ENCODE peak calls at places on chromosomes 1 and 21, in seven cellular contexts. One of them, this sample, is unnamed.

GRCh38 chr1:206855863-206856262 is 9.6 kb upstream of the IL20 start:
- DNase-seq in astrocyte of the spinal cord: no peak
- DNase-seq in esophagus squamous epithelium: no peak
- DNase-seq in cardiac fibroblast: no peak
- DNase-seq in AG04450: no peak
- DNase-seq in Peyer's patch: no peak
- DNase-seq in fibroblast of lung: no peak
- DNase-seq in this sample: no peak

GRCh38 chr1:110239491-110240430 is 29.6 kb downstream of the KCNC4 start:
- DNase-seq in fibroblast of lung: no peak
- DNase-seq in cardiac fibroblast: peak
- DNase-seq in esophagus squamous epithelium: no peak
- DNase-seq in astrocyte of the spinal cord: no peak
- DNase-seq in Peyer's patch: no peak
- DNase-seq in AG04450: no peak
- DNase-seq in this sample: peak

GRCh38 chr1:20063861-20064292 is 6.1 kb upstream of the PLA2G5 start:
- DNase-seq in AG04450: peak
- DNase-seq in fibroblast of lung: peak
- DNase-seq in Peyer's patch: no peak
- DNase-seq in cardiac fibroblast: peak
- DNase-seq in esophagus squamous epithelium: no peak
- DNase-seq in astrocyte of the spinal cord: peak
- DNase-seq in this sample: peak

GRCh38 chr1:218591966-218592365 is 246.8 kb downstream of the TGFB2 start:
- DNase-seq in Peyer's patch: no peak
- DNase-seq in AG04450: no peak
- DNase-seq in astrocyte of the spinal cord: no peak
- DNase-seq in fibroblast of lung: no peak
- DNase-seq in cardiac fibroblast: no peak
- DNase-seq in esophagus squamous epithelium: no peak
- DNase-seq in this sample: no peak

GRCh38 chr1:176243746-176244145 is 36.7 kb upstream of the COP1 start:
- DNase-seq in fibroblast of lung: peak
- DNase-seq in astrocyte of the spinal cord: no peak
- DNase-seq in AG04450: no peak
- DNase-seq in cardiac fibroblast: peak
- DNase-seq in Peyer's patch: no peak
- DNase-seq in esophagus squamous epithelium: no peak
- DNase-seq in this sample: peak

GRCh38 chr21:17051054-17051453 is 461.8 kb upstream of the CXADR start:
- DNase-seq in AG04450: no peak
- DNase-seq in astrocyte of the spinal cord: no peak
- DNase-seq in cardiac fibroblast: no peak
- DNase-seq in esophagus squamous epithelium: no peak
- DNase-seq in Peyer's patch: no peak
- DNase-seq in fibroblast of lung: no peak
- DNase-seq in this sample: no peak

GRCh38 chr1:95042286-95042685 is 30.5 kb downstream of the ALG14 start:
- DNase-seq in astrocyte of the spinal cord: no peak
- DNase-seq in cardiac fibroblast: no peak
- DNase-seq in esophagus squamous epithelium: no peak
- DNase-seq in AG04450: no peak
- DNase-seq in fibroblast of lung: peak
- DNase-seq in Peyer's patch: no peak
- DNase-seq in this sample: peak

GRCh38 chr1:170623171-170623570 is 40.8 kb upstream of the PRRX1 start:
- DNase-seq in esophagus squamous epithelium: no peak
- DNase-seq in cardiac fibroblast: peak
- DNase-seq in fibroblast of lung: peak
- DNase-seq in Peyer's patch: no peak
- DNase-seq in astrocyte of the spinal cord: peak
- DNase-seq in AG04450: peak
- DNase-seq in this sample: peak

GRCh38 chr21:43362928-43363314 is 64.0 kb downstream of the SIK1 start:
- DNase-seq in AG04450: no peak
- DNase-seq in Peyer's patch: no peak
- DNase-seq in astrocyte of the spinal cord: peak
- DNase-seq in cardiac fibroblast: no peak
- DNase-seq in fibroblast of lung: no peak
- DNase-seq in esophagus squamous epithelium: no peak
- DNase-seq in this sample: no peak

GRCh38 chr21:34545079-34545884 is 33.3 kb upstream of the KCNE1 start:
- DNase-seq in fibroblast of lung: peak
- DNase-seq in astrocyte of the spinal cord: peak
- DNase-seq in esophagus squamous epithelium: no peak
- DNase-seq in AG04450: no peak
- DNase-seq in cardiac fibroblast: peak
- DNase-seq in Peyer's patch: no peak
- DNase-seq in this sample: peak

GRCh38 chr1:168726311-168726710 is 2.7 kb downstream of the DPT start:
- DNase-seq in Peyer's patch: no peak
- DNase-seq in fibroblast of lung: no peak
- DNase-seq in astrocyte of the spinal cord: no peak
- DNase-seq in AG04450: no peak
- DNase-seq in cardiac fibroblast: no peak
- DNase-seq in esophagus squamous epithelium: no peak
- DNase-seq in this sample: no peak

GRCh38 chr1:1928231-1929101 is 9.4 kb upstream of the TMEM52 start:
- DNase-seq in Peyer's patch: no peak
- DNase-seq in AG04450: no peak
- DNase-seq in esophagus squamous epithelium: no peak
- DNase-seq in astrocyte of the spinal cord: no peak
- DNase-seq in cardiac fibroblast: no peak
- DNase-seq in fibroblast of lung: no peak
- DNase-seq in this sample: no peak

GRCh38 chr1:7930547-7931445 is 9.8 kb downstream of the TNFRSF9 start:
- DNase-seq in astrocyte of the spinal cord: no peak
- DNase-seq in fibroblast of lung: no peak
- DNase-seq in esophagus squamous epithelium: no peak
- DNase-seq in cardiac fibroblast: no peak
- DNase-seq in Peyer's patch: no peak
- DNase-seq in AG04450: no peak
- DNase-seq in this sample: no peak

GRCh38 chr1:49765034-49765433 is 258.7 kb downstream of the AGBL4 start:
- DNase-seq in Peyer's patch: no peak
- DNase-seq in esophagus squamous epithelium: no peak
- DNase-seq in AG04450: no peak
- DNase-seq in fibroblast of lung: no peak
- DNase-seq in astrocyte of the spinal cord: no peak
- DNase-seq in cardiac fibroblast: no peak
- DNase-seq in this sample: no peak

GRCh38 chr1:183769956-183770815 is 34.7 kb upstream of the RGL1 start:
- DNase-seq in cardiac fibroblast: peak
- DNase-seq in Peyer's patch: no peak
- DNase-seq in esophagus squamous epithelium: no peak
- DNase-seq in fibroblast of lung: no peak
- DNase-seq in astrocyte of the spinal cord: no peak
- DNase-seq in AG04450: no peak
- DNase-seq in this sample: no peak
- H3K4me3 ChIP-seq in cardiac fibroblast: no peak
- H3K4me3 ChIP-seq in Peyer's patch: no peak
- H3K4me3 ChIP-seq in esophagus squamous epithelium: no peak
- H3K4me3 ChIP-seq in fibroblast of lung: no peak
- H3K4me3 ChIP-seq in astrocyte of the spinal cord: no peak
- H3K4me3 ChIP-seq in AG04450: no peak
- H3K4me3 ChIP-seq in this sample: no peak

GRCh38 chr1:25145775-25146381 is 86.4 kb downstream of the SYF2 start:
- DNase-seq in Peyer's patch: no peak
- DNase-seq in cardiac fibroblast: no peak
- DNase-seq in fibroblast of lung: no peak
- DNase-seq in astrocyte of the spinal cord: no peak
- DNase-seq in AG04450: no peak
- DNase-seq in esophagus squamous epithelium: no peak
- DNase-seq in this sample: no peak

GRCh38 chr1:25150998-25151397 is 81.3 kb downstream of the SYF2 start:
- DNase-seq in astrocyte of the spinal cord: no peak
- DNase-seq in cardiac fibroblast: no peak
- DNase-seq in esophagus squamous epithelium: no peak
- DNase-seq in AG04450: no peak
- DNase-seq in fibroblast of lung: no peak
- DNase-seq in Peyer's patch: no peak
- DNase-seq in this sample: no peak

GRCh38 chr1:25146382-25146855 is 85.9 kb downstream of the SYF2 start:
- DNase-seq in Peyer's patch: no peak
- DNase-seq in fibroblast of lung: no peak
- DNase-seq in cardiac fibroblast: no peak
- DNase-seq in astrocyte of the spinal cord: no peak
- DNase-seq in AG04450: no peak
- DNase-seq in esophagus squamous epithelium: no peak
- DNase-seq in this sample: peak

DNA sequence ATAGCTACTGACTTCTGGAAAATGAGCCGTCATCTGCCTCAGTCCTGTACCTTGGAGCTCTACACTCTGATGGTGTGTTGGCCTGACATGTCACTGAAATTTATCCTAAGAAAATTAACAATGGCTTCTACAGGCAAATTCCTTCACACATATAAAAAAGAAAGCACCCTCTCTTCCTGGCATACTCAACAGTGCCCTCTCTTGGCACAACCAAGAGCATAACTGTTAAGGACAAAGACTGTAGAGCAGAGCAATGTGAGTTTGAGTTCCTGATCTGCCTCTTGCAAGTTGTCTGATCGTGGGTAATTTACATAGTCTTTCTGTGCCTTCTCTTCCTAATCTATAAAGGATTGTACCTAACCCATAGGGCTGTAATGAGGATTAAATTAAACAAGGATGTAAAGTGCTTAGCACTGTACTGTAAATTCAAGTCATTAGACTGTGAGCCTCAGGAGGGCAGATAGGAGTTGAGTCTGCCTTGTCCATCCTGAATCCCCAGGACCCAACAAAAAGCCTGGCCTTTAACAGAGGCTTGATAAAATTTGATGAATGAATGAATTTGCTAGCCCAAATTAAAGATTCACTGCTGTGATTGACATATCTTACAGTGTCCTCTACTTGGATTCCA is 83.5 kb downstream of the SYF2 start:
- DNase-seq in AG04450: no peak
- DNase-seq in astrocyte of the spinal cord: no peak
- DNase-seq in cardiac fibroblast: peak
- DNase-seq in Peyer's patch: no peak
- DNase-seq in esophagus squamous epithelium: no peak
- DNase-seq in fibroblast of lung: no peak
- DNase-seq in this sample: no peak
- TF ChIP-seq CTCF in AG04450: no peak
- TF ChIP-seq CTCF in astrocyte of the spinal cord: peak
- TF ChIP-seq CTCF in cardiac fibroblast: peak
- TF ChIP-seq CTCF in Peyer's patch: no peak
- TF ChIP-seq CTCF in esophagus squamous epithelium: no peak
- TF ChIP-seq CTCF in fibroblast of lung: peak
- TF ChIP-seq CTCF in this sample: no peak

GRCh38 chr1:89126234-89126580 is 293 bp upstream of the GBP2 start:
- DNase-seq in AG04450: no peak
- DNase-seq in Peyer's patch: no peak
- DNase-seq in fibroblast of lung: no peak
- DNase-seq in cardiac fibroblast: no peak
- DNase-seq in astrocyte of the spinal cord: no peak
- DNase-seq in esophagus squamous epithelium: no peak
- DNase-seq in this sample: no peak
- H3K4me3 ChIP-seq in AG04450: peak
- H3K4me3 ChIP-seq in Peyer's patch: peak
- H3K4me3 ChIP-seq in fibroblast of lung: no peak
- H3K4me3 ChIP-seq in cardiac fibroblast: no peak
- H3K4me3 ChIP-seq in astrocyte of the spinal cord: no peak
- H3K4me3 ChIP-seq in esophagus squamous epithelium: peak
- H3K4me3 ChIP-seq in this sample: no peak

GRCh38 chr1:31258581-31258980 is 18.9 kb upstream of the NKAIN1 start:
- DNase-seq in Peyer's patch: no peak
- DNase-seq in cardiac fibroblast: no peak
- DNase-seq in astrocyte of the spinal cord: no peak
- DNase-seq in fibroblast of lung: no peak
- DNase-seq in esophagus squamous epithelium: no peak
- DNase-seq in AG04450: no peak
- DNase-seq in this sample: no peak

GRCh38 chr1:31263408-31263807 is 23.7 kb upstream of the NKAIN1 start:
- DNase-seq in astrocyte of the spinal cord: no peak
- DNase-seq in esophagus squamous epithelium: no peak
- DNase-seq in cardiac fibroblast: no peak
- DNase-seq in AG04450: no peak
- DNase-seq in fibroblast of lung: no peak
- DNase-seq in Peyer's patch: no peak
- DNase-seq in this sample: no peak

GRCh38 chr1:31259746-31260145 is 20.1 kb upstream of the NKAIN1 start:
- DNase-seq in esophagus squamous epithelium: no peak
- DNase-seq in fibroblast of lung: no peak
- DNase-seq in AG04450: no peak
- DNase-seq in Peyer's patch: no peak
- DNase-seq in cardiac fibroblast: no peak
- DNase-seq in astrocyte of the spinal cord: no peak
- DNase-seq in this sample: no peak

GRCh38 chr1:31264790-31265386 is 25.2 kb upstream of the NKAIN1 start:
- DNase-seq in AG04450: no peak
- DNase-seq in Peyer's patch: no peak
- DNase-seq in cardiac fibroblast: no peak
- DNase-seq in astrocyte of the spinal cord: no peak
- DNase-seq in esophagus squamous epithelium: no peak
- DNase-seq in fibroblast of lung: no peak
- DNase-seq in this sample: no peak

DNA sequence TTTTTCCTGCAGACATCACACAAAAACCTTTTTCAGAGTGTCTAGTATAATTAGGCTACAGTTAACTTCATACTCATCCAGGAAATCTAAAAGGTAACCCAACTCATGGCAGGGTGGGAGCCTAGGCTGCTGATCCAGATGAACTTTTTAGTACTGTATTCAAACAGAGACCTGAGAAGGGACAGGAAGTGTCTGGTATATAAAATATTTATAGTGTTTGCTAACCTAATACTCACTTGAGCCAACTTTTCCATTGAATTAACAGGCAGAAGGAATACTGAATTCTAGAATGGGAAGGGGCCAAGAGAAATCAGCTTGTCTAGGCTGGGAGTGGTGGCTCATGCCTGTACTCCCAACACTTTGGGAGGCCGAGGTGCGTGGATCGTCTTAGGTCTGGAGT is 22.2 kb upstream of the NKAIN1 start:
- DNase-seq in cardiac fibroblast: no peak
- DNase-seq in fibroblast of lung: no peak
- DNase-seq in esophagus squamous epithelium: no peak
- DNase-seq in AG04450: no peak
- DNase-seq in Peyer's patch: no peak
- DNase-seq in astrocyte of the spinal cord: no peak
- DNase-seq in this sample: no peak
- TF ChIP-seq CTCF in cardiac fibroblast: no peak
- TF ChIP-seq CTCF in fibroblast of lung: no peak
- TF ChIP-seq CTCF in esophagus squamous epithelium: no peak
- TF ChIP-seq CTCF in AG04450: no peak
- TF ChIP-seq CTCF in Peyer's patch: no peak
- TF ChIP-seq CTCF in astrocyte of the spinal cord: no peak
- TF ChIP-seq CTCF in this sample: no peak

This sample was measured in fibroblast of the aortic adventitia.